ENCODE peak calls at places on chromosomes 7 and 10, in seven cellular contexts. F, Y, X, N, R, Z and E are unnamed samples. For H3K36me3, the result is how much of the 10 kb centered on the place peaks cover.

GRCh38 chr10:113135025-113135424 is 185.0 kb downstream of the TCF7L2 start:
- DNase-seq in F (no peak), Y (no peak), Z (no peak), N (no peak), R (no peak), X (no peak), E (no peak)

GRCh38 chr7:67947651-67948050 is 951.0 kb downstream of the TYW1 start:
- DNase-seq in N (no peak), X (no peak), F (no peak), Z (no peak), R (no peak), Y (no peak), E (no peak)

GRCh38 chr10:78996449-78997129 is 72.2 kb upstream of the ZMIZ1 start:
- DNase-seq in Z (no peak), N (no peak), R (no peak), Y (no peak), F (no peak), X (no peak), E (no peak)

GRCh38 chr7:30057741-30058140 is 29.5 kb downstream of the PLEKHA8 start:
- DNase-seq in X (no peak), Z (no peak), Y (no peak), R (no peak), N (no peak), F (no peak), E (no peak)

GRCh38 chr7:91892821-91893340 is 12.4 kb upstream of the MTERF1 start:
- DNase-seq in Z (no peak), R (no peak), F (no peak), Y (no peak), N (no peak), X (no peak), E (no peak)

GRCh38 chr7:106112972-106113421 is 885 bp upstream of the SYPL1 start:
- DNase-seq in Z (no peak), N (no peak), X (no peak), Y (no peak), F (no peak), R (no peak), E (no peak)

GRCh38 chr10:22230331-22230833 is 12.6 kb upstream of the EBLN1 start:
- DNase-seq in F (no peak), R (no peak), X (no peak), Z (no peak), N (peak), Y (no peak), E (no peak)

GRCh38 chr7:133358728-133359127 is 105.8 kb downstream of the EXOC4 start:
- DNase-seq in Y (no peak), Z (no peak), N (no peak), R (no peak), F (no peak), X (no peak), E (no peak)

GRCh38 chr10:59405235-59405634 is 42.9 kb upstream of the FAM13C start:
- DNase-seq in X (no peak), N (no peak), R (no peak), F (no peak), Y (no peak), Z (no peak), E (no peak)

GRCh38 chr10:26776258-26776657 is 78.8 kb downstream of the PDSS1 start:
- DNase-seq in R (no peak), Y (no peak), Z (no peak), X (no peak), N (no peak), F (no peak), E (no peak)

GRCh38 chr10:73590881-73591577 is at the start of gene USP54:
- DNase-seq in F (no peak), R (no peak), X (no peak), Y (no peak), N (no peak), Z (no peak), E (no peak)

GRCh38 chr10:28177944-28178637 is 124.8 kb downstream of the MPP7 start:
- DNase-seq in Y (no peak), F (no peak), N (peak), Z (no peak), X (no peak), R (no peak), E (no peak)

GRCh38 chr10:122478971-122479370 is 17.6 kb downstream of the HTRA1 start:
- DNase-seq in X (no peak), Y (no peak), R (no peak), N (no peak), F (no peak), Z (no peak), E (no peak)

GRCh38 chr10:28676297-28676967 is 889 bp upstream of the BAMBI start:
- DNase-seq in Y (peak), N (peak), Z (no peak), R (no peak), F (no peak), X (no peak), E (peak)

GRCh38 chr10:119362122-119362521 is 154.8 kb downstream of the GRK5 start:
- DNase-seq in N (no peak), Y (no peak), F (peak), Z (no peak), X (no peak), R (peak), E (no peak)

GRCh38 chr10:125159486-125159931 is 854 bp downstream of the CTBP2 start:
- DNase-seq in X (no peak), F (peak), Z (no peak), Y (peak), N (no peak), R (no peak), E (no peak)

GRCh38 chr10:102677736-102678354 is 33.6 kb downstream of the TRIM8 start:
- DNase-seq in Y (no peak), R (no peak), N (no peak), Z (no peak), F (no peak), X (no peak), E (no peak)

GRCh38 chr7:33101916-33102315 is 7.3 kb downstream of the RP9 start:
- DNase-seq in F (no peak), Y (no peak), X (no peak), Z (no peak), R (no peak), N (no peak), E (no peak)

GRCh38 chr10:89954787-89955566 is 253.6 kb downstream of the KIF20B start:
- DNase-seq in Y (no peak), Z (no peak), R (no peak), N (no peak), X (no peak), F (no peak), E (no peak)
- TF ChIP-seq CTCF in Y (peak), Z (no peak), R (peak), N (peak), X (no peak), F (peak), E (peak)

GRCh38 chr10:99809931-99810615 is 27.6 kb downstream of the ABCC2 start:
- DNase-seq in Z (no peak), N (no peak), Y (no peak), X (no peak), F (no peak), R (no peak), E (no peak)

GRCh38 chr10:99809481-99809880 is 27.0 kb downstream of the ABCC2 start:
- DNase-seq in N (no peak), F (no peak), Y (no peak), Z (no peak), R (no peak), X (no peak), E (no peak)

GRCh38 chr10:99807786-99808185 is 25.3 kb downstream of the ABCC2 start:
- DNase-seq in Z (no peak), R (no peak), N (no peak), Y (no peak), X (no peak), F (no peak), E (no peak)

GRCh38 chr10:99805190-99805589 is 22.8 kb downstream of the ABCC2 start:
- DNase-seq in X (no peak), R (no peak), Z (no peak), N (no peak), F (no peak), Y (no peak), E (no peak)

DNA sequence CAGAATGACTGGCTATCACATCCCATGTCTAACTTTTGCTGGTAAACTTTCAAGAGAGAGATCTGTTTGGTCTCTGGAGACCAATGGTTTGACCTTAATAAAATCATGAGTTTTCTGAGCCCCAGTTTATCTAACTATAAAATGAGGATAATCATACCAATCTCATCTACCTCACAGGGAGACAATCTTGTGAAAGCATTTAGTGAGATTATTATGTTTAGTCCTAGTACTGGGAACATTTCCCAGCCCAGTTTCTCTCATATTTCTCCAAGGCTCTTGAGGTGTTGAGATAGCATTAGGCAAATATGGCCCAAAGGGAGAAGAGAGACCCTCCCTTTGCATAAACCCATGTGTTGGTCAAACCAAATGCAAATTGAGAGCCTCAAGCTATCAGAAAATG is 25.8 kb downstream of the ABCC2 start:
- DNase-seq in X (no peak), R (no peak), F (no peak), Z (no peak), Y (no peak), N (no peak), E (no peak)
- H3K36me3 ChIP-seq in X (under half), R (under half), F (under half), Z (under half), Y (under half), N (under half), E (under half)

GRCh38 chr10:129107525-129107924 is 359.5 kb upstream of the MGMT start:
- DNase-seq in R (no peak), N (no peak), X (no peak), Z (no peak), Y (no peak), F (no peak), E (no peak)

GRCh38 chr10:129108994-129109393 is 358.0 kb upstream of the MGMT start:
- DNase-seq in N (no peak), F (no peak), R (no peak), Y (peak), Z (no peak), X (no peak), E (no peak)

GRCh38 chr10:129108378-129108777 is 358.7 kb upstream of the MGMT start:
- DNase-seq in N (no peak), F (no peak), Z (no peak), R (no peak), X (no peak), Y (no peak), E (no peak)

GRCh38 chr10:129114588-129114987 is 352.5 kb upstream of the MGMT start:
- DNase-seq in X (no peak), F (no peak), R (no peak), Y (peak), Z (no peak), N (no peak), E (no peak)

GRCh38 chr10:129110780-129111179 is 356.3 kb upstream of the MGMT start:
- DNase-seq in Y (peak), F (no peak), X (no peak), N (no peak), Z (no peak), R (no peak), E (no peak)
- TF ChIP-seq CTCF in Y (no peak), F (no peak), X (no peak), N (no peak), Z (no peak), R (no peak), E (no peak)

DNA sequence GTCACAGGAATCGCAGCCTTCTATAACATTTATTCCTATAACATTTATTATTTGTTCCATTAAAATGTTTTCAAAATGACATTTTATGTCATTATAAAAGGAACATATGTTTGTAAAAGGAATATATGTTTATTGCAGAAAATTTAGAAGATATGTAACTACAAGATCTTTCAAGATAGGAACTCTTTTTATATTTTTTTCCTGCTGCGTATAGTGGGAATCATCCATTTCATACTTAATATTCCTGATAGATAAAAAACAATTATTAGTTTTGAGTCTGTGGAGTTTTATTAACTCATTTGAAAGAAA is 55.6 kb downstream of the CCNY start:
- DNase-seq in Z (no peak), N (no peak), Y (no peak), F (no peak), R (no peak), X (no peak), E (no peak)
- H3K36me3 ChIP-seq in Z (under half), N (under half), Y (under half), F (under half), R (under half), X (under half), E (under half)

DNA sequence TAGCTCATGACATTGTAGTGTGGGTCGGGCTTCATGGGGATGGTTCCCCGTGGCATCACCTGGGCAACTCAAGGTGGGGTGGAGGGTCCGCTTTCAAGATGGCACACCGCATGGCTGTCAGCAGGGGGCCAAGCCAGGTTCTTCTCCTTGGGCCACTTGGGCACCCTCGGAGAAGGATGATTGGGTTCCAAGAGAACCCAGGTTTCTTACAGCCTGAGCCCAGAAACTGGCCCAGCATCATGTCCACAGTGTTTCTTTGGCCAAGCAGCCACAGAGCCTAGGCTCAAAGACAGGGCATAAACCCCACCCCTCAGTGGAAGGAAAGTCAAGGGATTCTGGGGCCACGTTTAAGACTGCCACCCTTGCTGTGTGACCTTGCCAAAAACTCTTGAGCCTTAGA is 110.6 kb downstream of the PTPN20 start:
- DNase-seq in X (no peak), F (no peak), Z (peak), R (no peak), N (no peak), Y (no peak), E (no peak)
- TF ChIP-seq CTCF in X (no peak), F (no peak), Z (no peak), R (no peak), N (peak), Y (no peak), E (no peak)

GRCh38 chr7:128400566-128400965 is 9.2 kb downstream of the IMPDH1 start:
- DNase-seq in R (no peak), X (no peak), Z (no peak), F (no peak), N (no peak), Y (no peak), E (no peak)
- H3K36me3 ChIP-seq in R (under half), X (under half), Z (under half), F (half or more), N (under half), Y (under half), E (half or more)

GRCh38 chr10:52954407-52954806 is 181.8 kb upstream of the MBL2 start:
- DNase-seq in R (no peak), F (no peak), N (no peak), Z (no peak), Y (no peak), X (no peak), E (no peak)

GRCh38 chr10:52952391-52953079 is 180.0 kb upstream of the MBL2 start:
- DNase-seq in Y (no peak), X (no peak), R (no peak), N (no peak), F (no peak), Z (no peak), E (no peak)

GRCh38 chr10:52949899-52950298 is 177.3 kb upstream of the MBL2 start:
- DNase-seq in R (no peak), N (peak), F (no peak), X (no peak), Z (no peak), Y (no peak), E (no peak)

GRCh38 chr10:52950578-52950977 is 178.0 kb upstream of the MBL2 start:
- DNase-seq in Y (no peak), R (no peak), Z (no peak), F (no peak), N (no peak), X (no peak), E (no peak)

GRCh38 chr10:52951819-52952218 is 179.2 kb upstream of the MBL2 start:
- DNase-seq in X (no peak), F (no peak), Y (no peak), N (peak), Z (peak), R (peak), E (peak)
- TF ChIP-seq CTCF in X (no peak), F (peak), Y (no peak), N (peak), Z (no peak), R (peak), E (peak)

GRCh38 chr7:15140431-15140830 is 237.9 kb upstream of the DGKB start:
- DNase-seq in Z (no peak), R (no peak), F (no peak), N (no peak), Y (no peak), X (no peak), E (no peak)

GRCh38 chr7:15143121-15143520 is 240.6 kb upstream of the DGKB start:
- DNase-seq in R (no peak), F (no peak), Z (no peak), N (no peak), X (no peak), Y (no peak), E (no peak)

DNA sequence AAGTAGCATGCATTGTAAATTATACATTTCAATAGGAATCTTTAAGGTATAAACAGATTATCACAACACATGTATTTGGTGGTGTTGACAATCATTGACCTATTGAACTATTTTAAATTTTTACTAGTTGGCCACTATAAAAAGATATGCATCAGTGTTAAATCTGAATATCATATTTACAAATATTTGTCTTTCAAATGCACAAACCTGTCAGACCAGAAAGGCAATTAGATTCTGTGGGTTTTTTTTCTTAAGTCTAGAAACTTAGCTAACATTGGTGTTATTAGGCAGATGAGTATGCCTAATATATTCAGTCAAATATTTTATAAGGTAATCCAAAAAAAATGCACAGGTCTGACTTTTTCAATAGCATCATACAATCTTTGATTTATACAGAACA is 241.4 kb upstream of the DGKB start:
- DNase-seq in N (no peak), R (no peak), Z (no peak), F (no peak), Y (no peak), X (no peak), E (no peak)
- H3K36me3 ChIP-seq in N (under half), R (under half), Z (under half), F (under half), Y (under half), X (under half), E (under half)